ENCODE peak calls at places on chromosomes 12 and 14, in five cellular contexts. D, R, Y, K and C are unnamed samples.

GRCh38 chr12:59115526-59115925 is 195.2 kb upstream of the LRIG3 start:
- DNase-seq in D (peak), R (no peak), Y (no peak), K (no peak), C (no peak)

GRCh38 chr12:70643927-70644326 is 6.7 kb upstream of the PTPRB start:
- DNase-seq in D (no peak), R (no peak), Y (no peak), K (no peak), C (no peak)

GRCh38 chr14:78491015-78491414 is 320.8 kb downstream of the NRXN3 start:
- DNase-seq in D (no peak), R (no peak), Y (no peak), K (no peak), C (no peak)

GRCh38 chr14:101737414-101738367 is 23.8 kb upstream of the PPP2R5C start:
- DNase-seq in D (no peak), R (no peak), Y (peak), K (no peak), C (no peak)

GRCh38 chr12:95182868-95183415 is 34.3 kb downstream of the FGD6 start:
- DNase-seq in D (peak), R (no peak), Y (no peak), K (peak), C (no peak)

GRCh38 chr12:67269632-67270578 is 747 bp downstream of the CAND1 start:
- DNase-seq in D (peak), R (peak), Y (peak), K (peak), C (peak)

GRCh38 chr12:6813363-6813762 is 8.3 kb upstream of the GPR162 start:
- DNase-seq in D (no peak), R (no peak), Y (no peak), K (no peak), C (no peak)

GRCh38 chr14:91996951-91997371 is 42.9 kb downstream of the TRIP11 start:
- DNase-seq in D (peak), R (no peak), Y (no peak), K (no peak), C (no peak)

GRCh38 chr14:70097576-70098256 is 91.0 kb downstream of the SLC8A3 start:
- DNase-seq in D (no peak), R (no peak), Y (no peak), K (no peak), C (no peak)

GRCh38 chr14:55697358-55697985 is 117.5 kb downstream of the KTN1 start:
- DNase-seq in D (no peak), R (no peak), Y (no peak), K (no peak), C (no peak)

GRCh38 chr12:132619301-132620112 is 931 bp downstream of the P2RX2 start:
- DNase-seq in D (no peak), R (no peak), Y (no peak), K (peak), C (no peak)

GRCh38 chr14:64671591-64671990 is 32.6 kb upstream of the PLEKHG3 start:
- DNase-seq in D (peak), R (no peak), Y (no peak), K (no peak), C (no peak)

GRCh38 chr14:97618917-97619690 is 821.9 kb downstream of the VRK1 start:
- DNase-seq in D (no peak), R (no peak), Y (no peak), K (no peak), C (no peak)